ENCODE peak calls at places on chromosomes 5 and 9, in seven cellular contexts. I is tibial artery, E is left ventricle myocardium inferior, X is mesendoderm, L is GM23248, N is brain microvascular endothelial cell, Z is stomach. Y is an unnamed sample.

GRCh38 chr5:14668247-14668646 is 3.7 kb downstream of the OTULIN start:
- DNase-seq in I (no peak), E (no peak), X (no peak), L (no peak), N (no peak), Z (no peak), Y (no peak)

GRCh38 chr5:115460476-115460875 is 84.1 kb downstream of the FEM1C start:
- DNase-seq in I (no peak), E (peak; percentile 83), X (no peak), L (peak; percentile 91), N (peak; percentile 70), Z (peak; percentile 80), Y (peak; percentile 96)

GRCh38 chr9:16074962-16075361 is 522.1 kb downstream of the CCDC171 start:
- DNase-seq in I (no peak), E (no peak), X (no peak), L (peak; percentile 61), N (no peak), Z (no peak), Y (no peak)

GRCh38 chr5:142446960-142447279 is 122.1 kb upstream of the SPRY4 start:
- DNase-seq in I (no peak), E (no peak), X (peak; percentile 78), L (no peak), N (no peak), Z (no peak), Y (no peak)

GRCh38 chr9:126608551-126608950 is 5.2 kb upstream of the LMX1B start:
- DNase-seq in I (no peak), E (no peak), X (no peak), L (no peak), N (no peak), Z (no peak), Y (no peak)

GRCh38 chr9:91421987-91422765 is 1.5 kb downstream of the NFIL3 start:
- DNase-seq in I (no peak), E (no peak), X (peak; percentile 40), L (peak; percentile 75), N (peak; percentile 36), Z (no peak), Y (no peak)

GRCh38 chr9:134061019-134061687 is 6.7 kb downstream of the BRD3 start:
- DNase-seq in I (no peak), E (no peak), X (no peak), L (no peak), N (no peak), Z (no peak), Y (no peak)

GRCh38 chr9:13885258-13885657 is 428.7 kb downstream of the NFIB start:
- DNase-seq in I (no peak), E (no peak), X (no peak), L (no peak), N (no peak), Z (no peak), Y (no peak)

DNA sequence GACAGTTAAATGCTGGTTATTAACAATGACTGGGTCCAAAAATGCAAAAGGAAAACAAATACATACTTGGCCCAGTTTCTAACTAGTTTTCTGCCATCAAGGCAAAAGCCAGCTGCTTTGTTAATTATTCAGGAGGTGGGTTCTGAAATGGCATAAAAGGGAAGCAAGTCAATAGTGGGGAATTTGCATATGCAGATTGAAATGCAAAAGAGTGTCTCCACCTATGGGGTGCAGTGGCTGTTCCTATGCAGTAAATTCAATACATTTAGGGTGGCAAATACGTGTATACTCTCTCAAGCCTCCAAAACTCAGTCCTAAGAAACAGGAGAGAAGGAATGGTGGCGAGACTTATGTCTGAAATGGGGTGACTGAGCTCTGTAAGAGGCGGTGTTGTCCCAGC is 33.4 kb downstream of the BARHL1 start:
- DNase-seq in I (no peak), E (no peak), X (no peak), L (no peak), N (no peak), Z (no peak), Y (no peak)
- H3K36me3 ChIP-seq in I (peaks cover 97% of the 10 kb centered on the region), E (peaks cover 83% of the 10 kb centered on the region), X (peaks cover 15% of the 10 kb centered on the region), L (peaks cover 18% of the 10 kb centered on the region), N (peaks cover 28% of the 10 kb centered on the region), Z (peaks cover 94% of the 10 kb centered on the region), Y (peaks cover 64% of the 10 kb centered on the region)

GRCh38 chr9:122346478-122347347 is 24.1 kb upstream of the PTGS1 start:
- DNase-seq in I (peak; percentile 65), E (peak; percentile 63), X (peak; percentile 53), L (peak; percentile 67), N (no peak), Z (peak; percentile 55), Y (peak; percentile 41)
- H3K4me3 ChIP-seq in I (peak overlapping the region; percentile 71), E (peak overlapping the region; percentile 67), X (peak overlapping the region; percentile 33), L (peak overlapping the region; percentile 71), N (peak overlapping the region; percentile 57), Z (peak overlapping the region; percentile 58), Y (peak overlapping the region; percentile 42)

GRCh38 chr9:5428794-5429528 is 8.8 kb downstream of the PLGRKT start:
- DNase-seq in I (no peak), E (no peak), X (no peak), L (peak; percentile 14), N (no peak), Z (no peak), Y (no peak)
- H3K27me3 ChIP-seq in I (no peaks in the 10 kb centered on the region), E (no peaks in the 10 kb centered on the region), X (no peaks in the 10 kb centered on the region), L (no peaks in the 10 kb centered on the region), N (no peaks in the 10 kb centered on the region), Z (no peaks in the 10 kb centered on the region), Y (no peaks in the 10 kb centered on the region)

DNA sequence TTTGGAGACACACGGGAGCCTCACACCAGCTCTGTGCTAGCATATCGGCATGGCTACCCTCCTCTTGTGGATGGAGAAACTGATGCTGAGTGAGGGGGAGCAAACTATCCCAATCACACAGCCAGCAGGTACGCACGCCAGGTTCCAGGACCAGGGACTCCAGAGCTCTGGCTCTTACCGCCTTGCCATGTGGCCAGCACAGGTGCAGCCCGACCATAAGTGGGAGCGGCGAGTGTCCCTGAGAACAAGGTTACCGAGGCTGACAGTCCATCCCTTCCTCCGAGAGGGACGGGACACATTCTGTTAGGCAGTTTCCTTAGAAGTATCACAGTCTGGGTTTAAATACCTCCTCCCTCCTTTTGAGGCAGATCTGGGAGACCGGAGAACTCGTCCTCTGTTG is 86.0 kb downstream of the PAX5 start:
- DNase-seq in I (peak; percentile 37), E (no peak), X (no peak), L (no peak), N (no peak), Z (no peak), Y (no peak)
- H3K36me3 ChIP-seq in I (no peaks in the 10 kb centered on the region), E (no peaks in the 10 kb centered on the region), X (no peaks in the 10 kb centered on the region), L (no peaks in the 10 kb centered on the region), N (no peaks in the 10 kb centered on the region), Z (no peaks in the 10 kb centered on the region), Y (no peaks in the 10 kb centered on the region)

GRCh38 chr9:3700772-3701171 is 175.0 kb upstream of the RFX3 start:
- DNase-seq in I (no peak), E (no peak), X (no peak), L (no peak), N (no peak), Z (no peak), Y (no peak)
- H3K4me3 ChIP-seq in I (no peak overlapping the region), E (no peak overlapping the region), X (no peak overlapping the region), L (no peak overlapping the region), N (no peak overlapping the region), Z (no peak overlapping the region), Y (no peak overlapping the region)

GRCh38 chr5:10649518-10650410 is 85.9 kb downstream of the ANKRD33B start:
- DNase-seq in I (no peak), E (no peak), X (no peak), L (no peak), N (peak; percentile 14), Z (peak; percentile 19), Y (no peak)
- H3K27me3 ChIP-seq in I (peaks cover 7% of the 10 kb centered on the region), E (no peaks in the 10 kb centered on the region), X (no peaks in the 10 kb centered on the region), L (no peaks in the 10 kb centered on the region), N (no peaks in the 10 kb centered on the region), Z (no peaks in the 10 kb centered on the region), Y (no peaks in the 10 kb centered on the region)

GRCh38 chr5:7868773-7869473 is at the start of the genes FASTKD3 and MTRR:
- DNase-seq in I (peak; percentile 95), E (peak; percentile 94), X (peak; percentile 92), L (peak; percentile 98), N (peak; percentile 92), Z (peak; percentile 94), Y (peak; percentile 97)

GRCh38 chr5:7868427-7868772 is 431 bp downstream of the FASTKD3 start:
- DNase-seq in I (no peak), E (no peak), X (no peak), L (no peak), N (no peak), Z (no peak), Y (no peak)

GRCh38 chr5:7869474-7870136 is 657 bp downstream of the MTRR start:
- DNase-seq in I (no peak), E (peak; percentile 17), X (no peak), L (peak; percentile 69), N (no peak), Z (peak; percentile 36), Y (peak; percentile 37)

GRCh38 chr5:7867260-7867659 is 1.6 kb downstream of the FASTKD3 start:
- DNase-seq in I (no peak), E (no peak), X (no peak), L (no peak), N (no peak), Z (no peak), Y (no peak)

DNA sequence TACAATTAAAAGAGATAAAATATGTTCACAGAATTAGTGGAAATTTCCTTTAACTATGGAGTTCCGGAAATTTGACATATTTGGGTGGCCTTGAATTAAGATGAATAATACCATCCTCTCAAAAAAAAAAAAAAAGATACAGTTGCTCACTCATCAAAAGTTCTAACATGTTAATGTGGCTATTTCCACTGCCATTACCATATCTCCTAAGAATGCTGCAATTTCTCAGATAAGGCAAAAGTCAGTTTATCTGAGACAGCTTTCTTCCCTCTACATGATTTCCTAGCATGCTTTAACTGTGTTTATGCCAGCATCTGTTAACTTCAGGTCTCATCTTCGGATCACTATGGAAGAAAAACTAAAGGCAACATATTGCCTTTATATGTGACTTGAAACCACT is 2.6 kb downstream of the FASTKD3 start:
- DNase-seq in I (no peak), E (no peak), X (no peak), L (no peak), N (no peak), Z (no peak), Y (no peak)
- H3K36me3 ChIP-seq in I (peaks cover 35% of the 10 kb centered on the region), E (peaks cover 39% of the 10 kb centered on the region), X (no peaks in the 10 kb centered on the region), L (peaks cover 26% of the 10 kb centered on the region), N (peaks cover 16% of the 10 kb centered on the region), Z (peaks cover 36% of the 10 kb centered on the region), Y (peaks cover 70% of the 10 kb centered on the region)